ENCODE peak calls at places on chromosomes 11 and 22, in nine cellular contexts. One of them, this sample, is unnamed.
A peak's percentile ranks its signal among the peaks of the same experiment; 100 is the strongest.

GRCh38 chr22:32142600-32142999 is 16.5 kb downstream of the C22orf42 start:
- DNase-seq in endothelial cell: no peak
- DNase-seq in BJ: no peak
- DNase-seq in bronchial epithelial cell: no peak
- DNase-seq in fibroblast of mammary gland: no peak
- DNase-seq in fibroblast of villous mesenchyme: no peak
- DNase-seq in PC-3: no peak
- DNase-seq in Peyer's patch: no peak
- DNase-seq in brain microvascular endothelial cell: no peak
- DNase-seq in this sample: no peak

GRCh38 chr11:121931121-121931520 is 184.9 kb downstream of the BLID start:
- DNase-seq in endothelial cell: no peak
- DNase-seq in BJ: no peak
- DNase-seq in bronchial epithelial cell: no peak
- DNase-seq in fibroblast of mammary gland: no peak
- DNase-seq in fibroblast of villous mesenchyme: no peak
- DNase-seq in PC-3: no peak
- DNase-seq in Peyer's patch: no peak
- DNase-seq in brain microvascular endothelial cell: no peak
- DNase-seq in this sample: no peak

GRCh38 chr22:20013382-20013871 is 3.2 kb downstream of the ARVCF start:
- DNase-seq in endothelial cell: peak; percentile 84
- DNase-seq in BJ: no peak
- DNase-seq in bronchial epithelial cell: peak; percentile 15
- DNase-seq in fibroblast of mammary gland: peak; percentile 34
- DNase-seq in fibroblast of villous mesenchyme: peak; percentile 70
- DNase-seq in PC-3: no peak
- DNase-seq in Peyer's patch: peak; percentile 39
- DNase-seq in brain microvascular endothelial cell: peak; percentile 26
- DNase-seq in this sample: peak; percentile 56

GRCh38 chr11:123806249-123806648 is at the start of gene OR6M1:
- DNase-seq in endothelial cell: no peak
- DNase-seq in BJ: no peak
- DNase-seq in bronchial epithelial cell: no peak
- DNase-seq in fibroblast of mammary gland: no peak
- DNase-seq in fibroblast of villous mesenchyme: no peak
- DNase-seq in PC-3: no peak
- DNase-seq in Peyer's patch: no peak
- DNase-seq in brain microvascular endothelial cell: no peak
- DNase-seq in this sample: no peak

GRCh38 chr22:38652858-38653257 is 3.3 kb downstream of the FAM227A start:
- DNase-seq in endothelial cell: no peak
- DNase-seq in BJ: no peak
- DNase-seq in bronchial epithelial cell: peak; percentile 16
- DNase-seq in fibroblast of mammary gland: no peak
- DNase-seq in fibroblast of villous mesenchyme: no peak
- DNase-seq in PC-3: no peak
- DNase-seq in Peyer's patch: no peak
- DNase-seq in brain microvascular endothelial cell: no peak
- DNase-seq in this sample: no peak

GRCh38 chr11:111472228-111472627 is 40.0 kb downstream of the BTG4 start:
- DNase-seq in endothelial cell: no peak
- DNase-seq in BJ: no peak
- DNase-seq in bronchial epithelial cell: peak; percentile 11
- DNase-seq in fibroblast of mammary gland: no peak
- DNase-seq in fibroblast of villous mesenchyme: no peak
- DNase-seq in PC-3: peak; percentile 70
- DNase-seq in Peyer's patch: no peak
- DNase-seq in brain microvascular endothelial cell: no peak
- DNase-seq in this sample: no peak

GRCh38 chr11:106133529-106133928 is 56.1 kb downstream of the AASDHPPT start:
- DNase-seq in endothelial cell: no peak
- DNase-seq in BJ: no peak
- DNase-seq in bronchial epithelial cell: peak; percentile 13
- DNase-seq in fibroblast of mammary gland: peak; percentile 10
- DNase-seq in fibroblast of villous mesenchyme: peak; percentile 22
- DNase-seq in PC-3: peak; percentile 32
- DNase-seq in Peyer's patch: no peak
- DNase-seq in brain microvascular endothelial cell: no peak
- DNase-seq in this sample: peak; percentile 7

GRCh38 chr11:92638678-92639077 is 330.8 kb upstream of the MTNR1B start:
- DNase-seq in endothelial cell: no peak
- DNase-seq in BJ: no peak
- DNase-seq in bronchial epithelial cell: no peak
- DNase-seq in fibroblast of mammary gland: no peak
- DNase-seq in fibroblast of villous mesenchyme: no peak
- DNase-seq in PC-3: no peak
- DNase-seq in Peyer's patch: no peak
- DNase-seq in brain microvascular endothelial cell: no peak
- DNase-seq in this sample: no peak

GRCh38 chr11:113831314-113831713 is 44.1 kb downstream of the USP28 start:
- DNase-seq in endothelial cell: no peak
- DNase-seq in BJ: no peak
- DNase-seq in bronchial epithelial cell: no peak
- DNase-seq in fibroblast of mammary gland: no peak
- DNase-seq in fibroblast of villous mesenchyme: no peak
- DNase-seq in PC-3: no peak
- DNase-seq in Peyer's patch: no peak
- DNase-seq in brain microvascular endothelial cell: no peak
- DNase-seq in this sample: no peak

GRCh38 chr11:29432719-29433325 is 584.0 kb downstream of the KCNA4 start:
- DNase-seq in endothelial cell: no peak
- DNase-seq in BJ: no peak
- DNase-seq in bronchial epithelial cell: peak; percentile 14
- DNase-seq in fibroblast of mammary gland: peak; percentile 19
- DNase-seq in fibroblast of villous mesenchyme: peak; percentile 7
- DNase-seq in PC-3: peak; percentile 63
- DNase-seq in Peyer's patch: no peak
- DNase-seq in brain microvascular endothelial cell: no peak
- DNase-seq in this sample: peak; percentile 38

GRCh38 chr11:10263929-10264328 is 30.1 kb downstream of the SBF2 start:
- DNase-seq in endothelial cell: no peak
- DNase-seq in BJ: peak; percentile 51
- DNase-seq in bronchial epithelial cell: peak; percentile 34
- DNase-seq in fibroblast of mammary gland: peak; percentile 73
- DNase-seq in fibroblast of villous mesenchyme: peak; percentile 63
- DNase-seq in PC-3: peak; percentile 34
- DNase-seq in Peyer's patch: no peak
- DNase-seq in brain microvascular endothelial cell: peak; percentile 52
- DNase-seq in this sample: peak; percentile 50

GRCh38 chr22:49010086-49010863 is 817.4 kb downstream of the BRD1 start:
- DNase-seq in endothelial cell: no peak
- DNase-seq in BJ: no peak
- DNase-seq in bronchial epithelial cell: no peak
- DNase-seq in fibroblast of mammary gland: no peak
- DNase-seq in fibroblast of villous mesenchyme: no peak
- DNase-seq in PC-3: no peak
- DNase-seq in Peyer's patch: no peak
- DNase-seq in brain microvascular endothelial cell: no peak
- DNase-seq in this sample: no peak

GRCh38 chr22:49889071-49889470 is 29.2 kb downstream of the ALG12 start:
- DNase-seq in endothelial cell: no peak
- DNase-seq in BJ: no peak
- DNase-seq in bronchial epithelial cell: no peak
- DNase-seq in fibroblast of mammary gland: no peak
- DNase-seq in fibroblast of villous mesenchyme: no peak
- DNase-seq in PC-3: no peak
- DNase-seq in Peyer's patch: no peak
- DNase-seq in brain microvascular endothelial cell: no peak
- DNase-seq in this sample: no peak

GRCh38 chr11:7490535-7490934 is 5.2 kb downstream of the OLFML1 start:
- DNase-seq in endothelial cell: no peak
- DNase-seq in BJ: no peak
- DNase-seq in bronchial epithelial cell: no peak
- DNase-seq in fibroblast of mammary gland: peak; percentile 51
- DNase-seq in fibroblast of villous mesenchyme: peak; percentile 55
- DNase-seq in PC-3: no peak
- DNase-seq in Peyer's patch: no peak
- DNase-seq in brain microvascular endothelial cell: no peak
- DNase-seq in this sample: peak; percentile 11

GRCh38 chr22:30267382-30268302 is 991 bp upstream of the OSM start:
- DNase-seq in endothelial cell: no peak
- DNase-seq in BJ: no peak
- DNase-seq in bronchial epithelial cell: no peak
- DNase-seq in fibroblast of mammary gland: no peak
- DNase-seq in fibroblast of villous mesenchyme: no peak
- DNase-seq in PC-3: no peak
- DNase-seq in Peyer's patch: peak; percentile 56
- DNase-seq in brain microvascular endothelial cell: no peak
- DNase-seq in this sample: no peak

GRCh38 chr11:78194490-78194889 is 5.8 kb downstream of the USP35 start:
- DNase-seq in endothelial cell: no peak
- DNase-seq in BJ: no peak
- DNase-seq in bronchial epithelial cell: peak; percentile 59
- DNase-seq in fibroblast of mammary gland: no peak
- DNase-seq in fibroblast of villous mesenchyme: no peak
- DNase-seq in PC-3: peak; percentile 48
- DNase-seq in Peyer's patch: no peak
- DNase-seq in brain microvascular endothelial cell: no peak
- DNase-seq in this sample: no peak

GRCh38 chr11:134228625-134229024 is 4.2 kb downstream of the VPS26B start:
- DNase-seq in endothelial cell: no peak
- DNase-seq in BJ: peak; percentile 46
- DNase-seq in bronchial epithelial cell: no peak
- DNase-seq in fibroblast of mammary gland: no peak
- DNase-seq in fibroblast of villous mesenchyme: no peak
- DNase-seq in PC-3: no peak
- DNase-seq in Peyer's patch: peak; percentile 86
- DNase-seq in brain microvascular endothelial cell: no peak
- DNase-seq in this sample: no peak

GRCh38 chr11:69298778-69299461 is 5.0 kb downstream of the MYEOV start:
- DNase-seq in endothelial cell: no peak
- DNase-seq in BJ: no peak
- DNase-seq in bronchial epithelial cell: no peak
- DNase-seq in fibroblast of mammary gland: peak; percentile 45
- DNase-seq in fibroblast of villous mesenchyme: no peak
- DNase-seq in PC-3: peak; percentile 62
- DNase-seq in Peyer's patch: no peak
- DNase-seq in brain microvascular endothelial cell: no peak
- DNase-seq in this sample: peak; percentile 63

GRCh38 chr11:116215471-116216113 is 557.2 kb downstream of the BUD13 start:
- DNase-seq in endothelial cell: peak; percentile 36
- DNase-seq in BJ: no peak
- DNase-seq in bronchial epithelial cell: peak; percentile 5
- DNase-seq in fibroblast of mammary gland: no peak
- DNase-seq in fibroblast of villous mesenchyme: no peak
- DNase-seq in PC-3: no peak
- DNase-seq in Peyer's patch: no peak
- DNase-seq in brain microvascular endothelial cell: no peak
- DNase-seq in this sample: no peak
- TF ChIP-seq CTCF in endothelial cell: peak; percentile 16
- TF ChIP-seq CTCF in BJ: peak; percentile 9
- TF ChIP-seq CTCF in bronchial epithelial cell: peak; percentile 10
- TF ChIP-seq CTCF in fibroblast of mammary gland: no peak
- TF ChIP-seq CTCF in fibroblast of villous mesenchyme: no peak
- TF ChIP-seq CTCF in PC-3: peak; percentile 24
- TF ChIP-seq CTCF in Peyer's patch: no peak
- TF ChIP-seq CTCF in brain microvascular endothelial cell: peak; percentile 13
- TF ChIP-seq CTCF in this sample: no peak

DNA sequence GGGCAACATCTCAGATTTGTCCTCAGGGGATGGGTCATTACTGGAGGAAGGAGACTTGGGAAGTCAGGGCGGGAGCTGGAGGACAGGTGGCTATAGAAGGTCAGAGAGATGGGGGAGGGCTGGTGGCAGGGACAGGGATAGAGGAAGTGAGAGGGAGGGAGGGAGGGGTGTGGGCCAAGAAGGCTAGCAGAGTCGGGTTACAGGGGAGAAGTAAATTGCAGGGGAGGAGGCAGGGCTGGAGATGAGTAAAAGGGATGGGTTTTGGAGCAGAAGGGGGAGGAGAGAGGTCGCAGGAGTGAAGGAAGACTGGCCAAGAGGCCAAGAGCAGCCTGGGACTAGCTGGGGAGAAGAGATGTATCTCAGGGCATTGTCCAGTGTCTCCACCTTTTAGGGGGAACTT is 33.0 kb downstream of the LRRC10B start:
- DNase-seq in endothelial cell: no peak
- DNase-seq in BJ: no peak
- DNase-seq in bronchial epithelial cell: no peak
- DNase-seq in fibroblast of mammary gland: peak; percentile 88
- DNase-seq in fibroblast of villous mesenchyme: peak; percentile 31
- DNase-seq in PC-3: peak; percentile 78
- DNase-seq in Peyer's patch: no peak
- DNase-seq in brain microvascular endothelial cell: no peak
- DNase-seq in this sample: peak; percentile 42
- TF ChIP-seq CTCF in endothelial cell: no peak
- TF ChIP-seq CTCF in BJ: no peak
- TF ChIP-seq CTCF in bronchial epithelial cell: no peak
- TF ChIP-seq CTCF in fibroblast of mammary gland: no peak
- TF ChIP-seq CTCF in fibroblast of villous mesenchyme: no peak
- TF ChIP-seq CTCF in PC-3: no peak
- TF ChIP-seq CTCF in Peyer's patch: no peak
- TF ChIP-seq CTCF in brain microvascular endothelial cell: no peak
- TF ChIP-seq CTCF in this sample: no peak

GRCh38 chr11:64918056-64918455 is 1.0 kb upstream of the ATG2A start:
- DNase-seq in endothelial cell: no peak
- DNase-seq in BJ: no peak
- DNase-seq in bronchial epithelial cell: peak; percentile 25
- DNase-seq in fibroblast of mammary gland: peak; percentile 56
- DNase-seq in fibroblast of villous mesenchyme: peak; percentile 66
- DNase-seq in PC-3: peak; percentile 51
- DNase-seq in Peyer's patch: peak; percentile 23
- DNase-seq in brain microvascular endothelial cell: peak; percentile 43
- DNase-seq in this sample: peak; percentile 75
- TF ChIP-seq CTCF in endothelial cell: no peak
- TF ChIP-seq CTCF in BJ: peak; percentile 28
- TF ChIP-seq CTCF in bronchial epithelial cell: no peak
- TF ChIP-seq CTCF in fibroblast of mammary gland: peak; percentile 36
- TF ChIP-seq CTCF in fibroblast of villous mesenchyme: peak; percentile 27
- TF ChIP-seq CTCF in PC-3: peak; percentile 60
- TF ChIP-seq CTCF in Peyer's patch: no peak
- TF ChIP-seq CTCF in brain microvascular endothelial cell: peak; percentile 55
- TF ChIP-seq CTCF in this sample: peak; percentile 29

DNA sequence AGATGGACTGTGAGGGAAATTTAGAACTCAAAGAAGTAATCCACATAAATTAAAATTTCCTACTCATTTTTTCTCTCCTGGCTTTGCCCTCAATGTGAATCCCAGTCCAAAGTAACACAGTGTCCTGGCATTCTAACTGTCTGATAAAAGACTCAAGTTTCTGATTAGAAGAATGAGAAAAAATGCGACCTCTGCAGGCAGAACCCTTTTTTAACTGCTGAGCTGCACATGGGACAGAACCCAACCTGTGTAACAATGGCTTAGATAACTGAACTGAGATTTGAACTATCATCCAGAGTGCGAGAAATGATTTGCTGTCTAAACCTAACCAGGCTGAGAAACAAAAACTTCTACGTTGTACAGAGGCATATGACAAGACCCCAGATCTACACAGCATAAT is 385.6 kb upstream of the LRRC4C start:
- DNase-seq in endothelial cell: no peak
- DNase-seq in BJ: no peak
- DNase-seq in bronchial epithelial cell: no peak
- DNase-seq in fibroblast of mammary gland: no peak
- DNase-seq in fibroblast of villous mesenchyme: no peak
- DNase-seq in PC-3: peak; percentile 12
- DNase-seq in Peyer's patch: no peak
- DNase-seq in brain microvascular endothelial cell: no peak
- DNase-seq in this sample: no peak
- TF ChIP-seq CTCF in endothelial cell: no peak
- TF ChIP-seq CTCF in BJ: no peak
- TF ChIP-seq CTCF in bronchial epithelial cell: no peak
- TF ChIP-seq CTCF in fibroblast of mammary gland: no peak
- TF ChIP-seq CTCF in fibroblast of villous mesenchyme: no peak
- TF ChIP-seq CTCF in PC-3: peak; percentile 27
- TF ChIP-seq CTCF in Peyer's patch: no peak
- TF ChIP-seq CTCF in brain microvascular endothelial cell: no peak
- TF ChIP-seq CTCF in this sample: no peak

GRCh38 chr11:25970726-25971508 is 361.0 kb upstream of the ANO3 start:
- DNase-seq in endothelial cell: no peak
- DNase-seq in BJ: no peak
- DNase-seq in bronchial epithelial cell: peak; percentile 93
- DNase-seq in fibroblast of mammary gland: no peak
- DNase-seq in fibroblast of villous mesenchyme: no peak
- DNase-seq in PC-3: peak; percentile 33
- DNase-seq in Peyer's patch: no peak
- DNase-seq in brain microvascular endothelial cell: no peak
- DNase-seq in this sample: no peak
- TF ChIP-seq CTCF in endothelial cell: peak; percentile 73
- TF ChIP-seq CTCF in BJ: peak; percentile 18
- TF ChIP-seq CTCF in bronchial epithelial cell: peak; percentile 14
- TF ChIP-seq CTCF in fibroblast of mammary gland: peak; percentile 44
- TF ChIP-seq CTCF in fibroblast of villous mesenchyme: peak; percentile 20
- TF ChIP-seq CTCF in PC-3: peak; percentile 66
- TF ChIP-seq CTCF in Peyer's patch: no peak
- TF ChIP-seq CTCF in brain microvascular endothelial cell: peak; percentile 56
- TF ChIP-seq CTCF in this sample: peak; percentile 50

This sample was measured in cardiac fibroblast.